ENCODE peak calls at places on chromosomes 13 and 19, in four cellular contexts. One of them, this sample, is unnamed.

GRCh38 chr13:91351123-91351522 is 3.6 kb downstream of the MIR17HG start:
- DNase-seq in small intestine: no peak
- DNase-seq in Peyer's patch: no peak
- DNase-seq in tibial nerve: no peak
- DNase-seq in this sample: no peak

GRCh38 chr13:23715762-23716235 is 145.6 kb downstream of the TNFRSF19 start:
- DNase-seq in small intestine: no peak
- DNase-seq in tibial nerve: no peak
- DNase-seq in Peyer's patch: no peak
- DNase-seq in this sample: no peak

GRCh38 chr13:30850867-30851211 is 55.2 kb upstream of the MEDAG start:
- DNase-seq in Peyer's patch: no peak
- DNase-seq in small intestine: no peak
- DNase-seq in tibial nerve: no peak
- DNase-seq in this sample: no peak

GRCh38 chr13:52665325-52665724 is 12.7 kb downstream of the SUGT1 start:
- DNase-seq in tibial nerve: no peak
- DNase-seq in small intestine: peak; percentile 9
- DNase-seq in Peyer's patch: no peak
- DNase-seq in this sample: no peak

GRCh38 chr13:20121154-20121515 is 39.7 kb downstream of the GJA3 start:
- DNase-seq in Peyer's patch: no peak
- DNase-seq in tibial nerve: no peak
- DNase-seq in small intestine: peak; percentile 37
- DNase-seq in this sample: no peak

GRCh38 chr19:33225458-33225925 is at the start of gene SLC7A10:
- DNase-seq in Peyer's patch: no peak
- DNase-seq in tibial nerve: no peak
- DNase-seq in small intestine: no peak
- DNase-seq in this sample: no peak

GRCh38 chr19:8973501-8974091 is 36.6 kb downstream of the MUC16 start:
- DNase-seq in small intestine: no peak
- DNase-seq in tibial nerve: no peak
- DNase-seq in Peyer's patch: no peak
- DNase-seq in this sample: no peak

GRCh38 chr13:35768551-35768950 is 292.1 kb upstream of the MAB21L1 start:
- DNase-seq in Peyer's patch: no peak
- DNase-seq in tibial nerve: no peak
- DNase-seq in small intestine: no peak
- DNase-seq in this sample: no peak

GRCh38 chr13:99357920-99358319 is 50.7 kb upstream of the GPR183 start:
- DNase-seq in tibial nerve: no peak
- DNase-seq in Peyer's patch: no peak
- DNase-seq in small intestine: no peak
- DNase-seq in this sample: no peak

GRCh38 chr13:97342136-97342535 is 91.8 kb upstream of the RAP2A start:
- DNase-seq in tibial nerve: no peak
- DNase-seq in small intestine: no peak
- DNase-seq in Peyer's patch: no peak
- DNase-seq in this sample: no peak

GRCh38 chr19:38375748-38376147 is 1.4 kb downstream of the PSMD8 start:
- DNase-seq in tibial nerve: no peak
- DNase-seq in Peyer's patch: no peak
- DNase-seq in small intestine: no peak
- DNase-seq in this sample: peak; percentile 63

GRCh38 chr19:6947745-6948144 is 60.4 kb downstream of the ADGRE1 start:
- DNase-seq in Peyer's patch: no peak
- DNase-seq in small intestine: no peak
- DNase-seq in tibial nerve: no peak
- DNase-seq in this sample: no peak
- H3K4me3 ChIP-seq in Peyer's patch: no peak overlapping the region
- H3K4me3 ChIP-seq in small intestine: no peak overlapping the region
- H3K4me3 ChIP-seq in tibial nerve: no peak overlapping the region
- H3K4me3 ChIP-seq in this sample: no peak overlapping the region

DNA sequence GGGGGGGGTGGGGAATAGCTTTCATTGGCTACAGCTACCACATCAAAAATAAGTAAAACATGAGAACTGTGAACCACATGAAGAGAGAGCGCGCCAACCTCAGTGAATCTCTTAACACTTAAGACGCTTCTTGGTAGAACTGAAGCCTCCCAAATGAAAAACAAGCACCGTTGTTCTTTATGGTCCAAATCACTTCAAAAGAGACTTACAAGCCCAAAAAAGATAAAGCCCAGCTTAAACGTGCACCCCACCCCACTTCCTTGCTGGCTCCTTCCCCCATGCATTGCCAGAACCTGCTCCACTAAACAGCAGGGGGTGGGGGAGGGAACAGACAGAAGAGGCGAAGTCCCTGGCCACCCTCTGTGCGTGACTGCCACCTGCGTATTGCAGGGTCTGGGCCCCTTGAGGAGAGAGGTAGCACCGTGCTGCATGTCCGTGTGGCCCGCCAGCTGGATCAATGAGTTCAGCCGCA is 479.1 kb downstream of the FOXO1 start:
- DNase-seq in Peyer's patch: peak; percentile 66
- DNase-seq in tibial nerve: no peak
- DNase-seq in small intestine: peak; percentile 51
- DNase-seq in this sample: no peak
- H3K27ac ChIP-seq in Peyer's patch: peak overlapping the region; percentile 77
- H3K27ac ChIP-seq in tibial nerve: peak overlapping the region; percentile 73
- H3K27ac ChIP-seq in small intestine: peak overlapping the region; percentile 9
- H3K27ac ChIP-seq in this sample: no peak overlapping the region

DNA sequence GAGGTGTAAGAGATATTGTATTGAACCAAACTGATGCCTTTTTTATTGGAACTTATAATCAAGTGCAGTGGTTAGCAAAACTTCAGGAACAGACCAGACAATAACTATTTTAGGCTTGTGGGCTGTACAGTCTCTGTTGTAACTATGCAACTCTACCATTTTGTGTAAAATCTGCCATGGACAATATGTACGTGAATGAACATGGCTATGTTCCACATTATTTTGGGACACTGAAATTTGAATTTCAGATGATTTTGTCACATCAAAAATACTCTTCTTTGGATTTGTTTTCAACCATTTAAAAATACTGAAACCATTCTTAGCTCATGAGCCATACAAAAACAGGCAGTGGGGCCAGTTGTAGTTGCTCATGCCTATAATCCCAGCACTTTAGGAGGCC is 27.9 kb upstream of the PEG3 start:
- DNase-seq in tibial nerve: no peak
- DNase-seq in small intestine: no peak
- DNase-seq in Peyer's patch: no peak
- DNase-seq in this sample: no peak
- H3K9me3 ChIP-seq in tibial nerve: peaks cover 55% of the 10 kb centered on the region
- H3K9me3 ChIP-seq in small intestine: peaks cover 2% of the 10 kb centered on the region
- H3K9me3 ChIP-seq in Peyer's patch: no peaks in the 10 kb centered on the region
- H3K9me3 ChIP-seq in this sample: peaks cover 1% of the 10 kb centered on the region

GRCh38 chr13:113962386-113962785 is 11.5 kb downstream of the C13orf46 start:
- DNase-seq in Peyer's patch: no peak
- DNase-seq in small intestine: no peak
- DNase-seq in tibial nerve: no peak
- DNase-seq in this sample: peak; percentile 34
- H3K4me3 ChIP-seq in Peyer's patch: no peak overlapping the region
- H3K4me3 ChIP-seq in small intestine: no peak overlapping the region
- H3K4me3 ChIP-seq in tibial nerve: no peak overlapping the region
- H3K4me3 ChIP-seq in this sample: no peak overlapping the region

DNA sequence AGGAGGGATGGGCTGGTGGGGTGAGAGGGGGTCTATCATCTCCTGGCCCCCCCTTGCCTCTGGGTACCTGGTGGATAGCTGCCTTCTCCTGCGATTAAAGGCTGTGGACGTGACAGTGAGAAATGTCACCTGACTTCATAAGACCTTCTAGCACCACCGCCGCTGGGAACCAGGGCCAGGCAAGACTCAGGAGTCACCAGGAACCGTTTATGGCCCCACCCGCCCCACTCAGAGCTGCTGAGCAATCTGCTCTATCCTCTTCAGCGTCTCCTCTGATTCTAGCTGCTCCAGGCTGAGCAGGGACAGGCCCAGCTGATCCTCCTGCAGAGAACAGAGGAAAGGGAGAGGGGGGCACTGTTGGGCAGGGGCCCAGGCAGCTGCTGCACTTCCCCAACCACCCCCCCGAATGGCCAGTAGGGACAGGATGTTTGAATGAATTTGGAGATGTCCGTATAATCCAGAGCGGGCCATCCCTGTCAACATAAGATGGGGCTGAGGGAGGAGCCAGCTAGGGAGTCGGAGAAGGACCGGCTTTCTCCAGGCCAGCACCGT is 10.9 kb downstream of the KLC3 start:
- DNase-seq in small intestine: no peak
- DNase-seq in Peyer's patch: no peak
- DNase-seq in tibial nerve: no peak
- DNase-seq in this sample: no peak
- H3K27ac ChIP-seq in small intestine: no peak overlapping the region
- H3K27ac ChIP-seq in Peyer's patch: no peak overlapping the region
- H3K27ac ChIP-seq in tibial nerve: no peak overlapping the region
- H3K27ac ChIP-seq in this sample: no peak overlapping the region